ENCODE peak calls at places on chromosomes 4 and X, in four cellular contexts. One of them, this sample, is unnamed.

GRCh38 chrX:101430457-101431078 is 22.5 kb downstream of the HNRNPH2 start:
- DNase-seq in colonic mucosa: no peak
- DNase-seq in spleen: no peak
- DNase-seq in PC-9: no peak
- DNase-seq in this sample: no peak

GRCh38 chr4:114015444-114015899 is 36.0 kb upstream of the ARSJ start:
- DNase-seq in colonic mucosa: no peak
- DNase-seq in spleen: no peak
- DNase-seq in PC-9: peak
- DNase-seq in this sample: no peak

GRCh38 chr4:26175016-26175786 is 145.6 kb upstream of the RBPJ start:
- DNase-seq in colonic mucosa: no peak
- DNase-seq in spleen: no peak
- DNase-seq in PC-9: no peak
- DNase-seq in this sample: no peak

GRCh38 chrX:137171626-137172025 is 137.8 kb upstream of the GPR101 start:
- DNase-seq in colonic mucosa: no peak
- DNase-seq in spleen: no peak
- DNase-seq in PC-9: no peak
- DNase-seq in this sample: no peak

GRCh38 chrX:110853610-110854009 is 58.0 kb upstream of the CHRDL1 start:
- DNase-seq in colonic mucosa: no peak
- DNase-seq in spleen: no peak
- DNase-seq in PC-9: no peak
- DNase-seq in this sample: no peak

GRCh38 chrX:63581390-63581789 is 203.6 kb downstream of the ARHGEF9 start:
- DNase-seq in colonic mucosa: no peak
- DNase-seq in spleen: no peak
- DNase-seq in PC-9: no peak
- DNase-seq in this sample: no peak

GRCh38 chr4:140947507-140947906 is 185.8 kb downstream of the RNF150 start:
- DNase-seq in colonic mucosa: no peak
- DNase-seq in spleen: no peak
- DNase-seq in PC-9: no peak
- DNase-seq in this sample: no peak

GRCh38 chr4:67934628-67935027 is 28.7 kb downstream of the TMPRSS11A start:
- DNase-seq in colonic mucosa: no peak
- DNase-seq in spleen: no peak
- DNase-seq in PC-9: no peak
- DNase-seq in this sample: peak

GRCh38 chrX:14032383-14032782 is 2.7 kb upstream of the GEMIN8 start:
- DNase-seq in colonic mucosa: peak
- DNase-seq in spleen: no peak
- DNase-seq in PC-9: no peak
- DNase-seq in this sample: no peak

GRCh38 chr4:126853715-126854114 is 779.0 kb upstream of the INTU start:
- DNase-seq in colonic mucosa: no peak
- DNase-seq in spleen: no peak
- DNase-seq in PC-9: no peak
- DNase-seq in this sample: no peak

GRCh38 chr4:14783011-14783877 is 219.0 kb upstream of the CPEB2 start:
- DNase-seq in colonic mucosa: no peak
- DNase-seq in spleen: no peak
- DNase-seq in PC-9: no peak
- DNase-seq in this sample: no peak

GRCh38 chrX:153565996-153566580 is 32.9 kb downstream of the CCNQ start:
- DNase-seq in colonic mucosa: no peak
- DNase-seq in spleen: no peak
- DNase-seq in PC-9: no peak
- DNase-seq in this sample: no peak

GRCh38 chr4:163988391-163988790 is 493.9 kb downstream of the TMA16 start:
- DNase-seq in colonic mucosa: no peak
- DNase-seq in spleen: no peak
- DNase-seq in PC-9: no peak
- DNase-seq in this sample: no peak

GRCh38 chrX:57528670-57529255 is 63.0 kb upstream of the ZXDB start:
- DNase-seq in colonic mucosa: peak
- DNase-seq in spleen: no peak
- DNase-seq in PC-9: no peak
- DNase-seq in this sample: no peak

GRCh38 chrX:130120746-130121504 is 10.6 kb upstream of the ELF4 start:
- DNase-seq in colonic mucosa: peak
- DNase-seq in spleen: peak
- DNase-seq in PC-9: peak
- DNase-seq in this sample: peak

GRCh38 chr4:8296491-8296890 is 26.9 kb downstream of the HTRA3 start:
- DNase-seq in colonic mucosa: no peak
- DNase-seq in spleen: peak
- DNase-seq in PC-9: no peak
- DNase-seq in this sample: no peak

GRCh38 chr4:71236226-71236625 is 102.6 kb upstream of the SLC4A4 start:
- DNase-seq in colonic mucosa: no peak
- DNase-seq in spleen: no peak
- DNase-seq in PC-9: no peak
- DNase-seq in this sample: no peak

GRCh38 chr4:87270144-87270543 is 49.7 kb upstream of the KLHL8 start:
- DNase-seq in colonic mucosa: no peak
- DNase-seq in spleen: no peak
- DNase-seq in PC-9: peak
- DNase-seq in this sample: no peak

GRCh38 chrX:150772150-150772970 is 79.2 kb downstream of the MTMR1 start:
- DNase-seq in colonic mucosa: peak
- DNase-seq in spleen: peak
- DNase-seq in PC-9: peak
- DNase-seq in this sample: peak

GRCh38 chr4:122453384-122454000 is 3.0 kb downstream of the IL2 start:
- DNase-seq in colonic mucosa: no peak
- DNase-seq in spleen: no peak
- DNase-seq in PC-9: no peak
- DNase-seq in this sample: no peak

GRCh38 chr4:141132689-141133145 is 552 bp downstream of the RNF150 start:
- DNase-seq in colonic mucosa: peak
- DNase-seq in spleen: peak
- DNase-seq in PC-9: no peak
- DNase-seq in this sample: no peak

DNA sequence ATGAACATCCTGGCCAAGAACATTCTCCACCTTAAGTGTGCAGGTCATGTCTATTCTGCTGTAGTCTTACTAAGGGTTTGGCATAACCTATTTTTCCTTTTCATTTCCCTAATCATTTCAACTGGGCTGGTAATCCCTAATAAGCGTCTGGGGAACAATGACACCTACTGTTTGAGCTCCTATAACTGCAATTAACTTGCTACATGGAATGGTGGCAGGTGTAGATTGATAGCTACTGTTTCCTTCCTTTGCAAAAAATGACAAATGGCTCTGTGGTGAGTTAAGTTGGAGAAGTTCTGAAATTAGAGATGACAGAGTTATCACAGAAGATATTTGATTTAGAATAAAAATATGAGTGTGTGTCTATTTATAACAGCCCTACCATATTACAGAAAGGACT is 104.5 kb upstream of the NAP1L5 start:
- DNase-seq in colonic mucosa: no peak
- DNase-seq in spleen: no peak
- DNase-seq in PC-9: no peak
- DNase-seq in this sample: no peak
- TF ChIP-seq CTCF in colonic mucosa: no peak
- TF ChIP-seq CTCF in spleen: no peak
- TF ChIP-seq CTCF in PC-9: no peak
- TF ChIP-seq CTCF in this sample: no peak

GRCh38 chr4:56908206-56909082 is 744 bp downstream of the REST start:
- DNase-seq in colonic mucosa: peak
- DNase-seq in spleen: peak
- DNase-seq in PC-9: no peak
- DNase-seq in this sample: peak
- TF ChIP-seq CTCF in colonic mucosa: no peak
- TF ChIP-seq CTCF in spleen: no peak
- TF ChIP-seq CTCF in PC-9: no peak
- TF ChIP-seq CTCF in this sample: no peak

DNA sequence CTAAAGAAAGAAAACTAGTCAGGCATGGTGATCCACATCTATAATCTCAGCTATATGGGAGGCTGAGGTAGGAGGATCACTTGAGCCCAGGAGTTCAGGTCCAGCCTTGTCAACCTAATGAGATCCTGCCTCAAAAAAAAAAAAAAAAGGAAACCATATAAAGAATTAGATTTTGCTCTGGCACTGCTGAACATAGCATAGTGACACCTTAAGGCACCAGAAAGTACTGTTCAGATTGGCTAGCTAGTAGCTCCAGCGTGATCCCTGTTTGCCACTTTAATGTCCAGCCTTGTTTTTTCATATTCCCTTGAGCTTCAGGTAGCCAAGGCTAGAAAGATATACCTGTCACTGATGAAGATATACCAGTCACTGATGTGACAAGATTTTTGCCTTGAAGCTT is 34.1 kb downstream of the EXOC1 start:
- DNase-seq in colonic mucosa: no peak
- DNase-seq in spleen: no peak
- DNase-seq in PC-9: no peak
- DNase-seq in this sample: no peak
- TF ChIP-seq CTCF in colonic mucosa: no peak
- TF ChIP-seq CTCF in spleen: no peak
- TF ChIP-seq CTCF in PC-9: no peak
- TF ChIP-seq CTCF in this sample: no peak

DNA sequence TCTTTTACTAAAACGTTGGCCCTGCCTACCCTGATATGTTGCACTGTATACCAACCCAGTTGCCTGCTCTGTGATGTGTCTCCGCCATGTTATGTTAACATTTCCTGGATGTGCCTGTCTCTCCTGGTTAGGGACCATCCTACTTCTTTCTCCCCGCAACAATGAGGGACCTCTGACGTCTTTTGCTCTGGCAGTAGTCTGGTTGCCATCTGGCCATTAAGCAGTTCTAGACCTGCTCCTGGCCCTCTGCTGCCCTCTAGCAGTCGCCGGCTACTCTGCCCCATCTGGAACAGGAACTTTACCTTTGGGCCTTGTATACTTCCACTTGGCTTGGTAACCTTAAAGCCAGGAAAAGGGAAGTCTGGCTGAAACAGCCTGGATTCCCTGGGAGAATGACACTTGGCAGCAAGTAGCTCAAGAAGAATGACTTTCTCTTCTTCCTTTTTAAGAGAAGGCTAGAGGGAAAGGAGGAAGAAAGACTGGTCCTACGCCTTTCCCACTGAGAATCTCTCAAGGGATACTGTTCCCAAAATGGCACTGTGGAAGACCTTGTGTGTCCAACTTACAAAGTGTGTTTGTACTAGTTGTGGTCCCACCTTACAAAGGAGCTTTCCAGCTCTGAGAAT is 63.5 kb downstream of the GPC3 start:
- DNase-seq in colonic mucosa: peak
- DNase-seq in spleen: no peak
- DNase-seq in PC-9: no peak
- DNase-seq in this sample: peak
- TF ChIP-seq CTCF in colonic mucosa: peak
- TF ChIP-seq CTCF in spleen: no peak
- TF ChIP-seq CTCF in PC-9: peak
- TF ChIP-seq CTCF in this sample: peak

DNA sequence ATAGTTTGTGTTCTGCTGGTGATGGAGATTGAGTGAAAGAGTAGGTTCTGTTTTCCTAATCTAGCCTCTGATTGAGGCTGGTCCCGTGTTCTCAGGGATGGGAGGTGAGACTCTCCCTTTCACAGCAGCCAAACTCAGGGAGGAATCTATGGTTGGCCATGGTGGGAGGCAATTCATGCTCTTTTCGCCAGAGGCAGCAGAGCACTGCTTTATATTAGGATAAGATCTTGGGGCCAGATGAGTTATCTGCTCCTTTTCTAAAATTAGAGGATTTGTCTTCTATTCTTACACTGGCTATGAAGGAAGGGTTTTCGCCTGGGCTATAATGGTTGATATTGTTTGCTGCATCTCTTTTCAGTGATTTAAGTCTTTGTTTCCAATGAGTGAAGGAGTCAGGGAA is 63.9 kb upstream of the NLGN4X start:
- DNase-seq in colonic mucosa: no peak
- DNase-seq in spleen: no peak
- DNase-seq in PC-9: no peak
- DNase-seq in this sample: no peak
- TF ChIP-seq CTCF in colonic mucosa: no peak
- TF ChIP-seq CTCF in spleen: no peak
- TF ChIP-seq CTCF in PC-9: peak
- TF ChIP-seq CTCF in this sample: no peak

GRCh38 chrX:72545990-72546389 is 26.7 kb downstream of the HDAC8 start:
- DNase-seq in colonic mucosa: peak
- DNase-seq in spleen: no peak
- DNase-seq in PC-9: no peak
- DNase-seq in this sample: no peak

GRCh38 chrX:72539822-72540221 is 32.8 kb downstream of the HDAC8 start:
- DNase-seq in colonic mucosa: no peak
- DNase-seq in spleen: no peak
- DNase-seq in PC-9: no peak
- DNase-seq in this sample: no peak

GRCh38 chrX:72536542-72536941 is 36.1 kb downstream of the HDAC8 start:
- DNase-seq in colonic mucosa: no peak
- DNase-seq in spleen: no peak
- DNase-seq in PC-9: no peak
- DNase-seq in this sample: no peak

DNA sequence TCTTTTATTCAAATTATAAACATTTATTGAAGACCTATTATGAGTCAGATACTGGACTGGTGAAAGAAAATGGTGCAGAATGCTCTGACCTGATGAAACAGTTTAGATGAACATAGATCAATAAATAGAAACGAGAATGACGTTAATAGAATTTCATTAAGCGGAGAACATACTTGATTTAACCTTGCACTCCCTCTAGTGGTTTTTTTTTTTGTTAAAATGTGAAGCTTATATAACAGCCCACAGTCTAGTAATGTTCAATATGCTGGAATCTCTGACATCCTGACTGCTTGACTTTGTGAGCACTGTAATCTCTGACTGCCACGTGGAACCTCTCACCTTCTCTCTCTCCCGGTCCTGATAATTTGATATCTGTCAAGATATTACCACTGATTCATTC is 32.3 kb downstream of the HDAC8 start:
- DNase-seq in colonic mucosa: no peak
- DNase-seq in spleen: no peak
- DNase-seq in PC-9: no peak
- DNase-seq in this sample: no peak
- TF ChIP-seq CTCF in colonic mucosa: no peak
- TF ChIP-seq CTCF in spleen: no peak
- TF ChIP-seq CTCF in PC-9: peak
- TF ChIP-seq CTCF in this sample: no peak

This sample was measured in mucosa of descending colon.